ENCODE peak calls at places on chromosomes 7 and 10, in five cellular contexts. Q is H1, A is A549, W is K562, T is HepG2. Z is an unnamed sample.

GRCh38 chr10:58857251-58857650 is 319.2 kb upstream of the PHYHIPL start:
- DNase-seq in Q (no peak), A (no peak), W (no peak), T (no peak), Z (no peak)

GRCh38 chr10:31171402-31172120 is 139.9 kb upstream of the ZNF438 start:
- DNase-seq in Q (no peak), A (no peak), W (peak; percentile 17), T (no peak), Z (peak; percentile 67)

GRCh38 chr10:120818301-120818700 is 32.9 kb upstream of the WDR11 start:
- DNase-seq in Q (no peak), A (no peak), W (no peak), T (no peak), Z (no peak)

GRCh38 chr7:134477954-134478353 is 19.1 kb upstream of the AKR1B1 start:
- DNase-seq in Q (no peak), A (no peak), W (no peak), T (no peak), Z (peak; percentile 22)

GRCh38 chr7:42373285-42373684 is 136.3 kb upstream of the GLI3 start:
- DNase-seq in Q (no peak), A (no peak), W (no peak), T (no peak), Z (no peak)

GRCh38 chr10:112202561-112203241 is 19.1 kb upstream of the GPAM start:
- DNase-seq in Q (no peak), A (peak; percentile 10), W (no peak), T (peak; percentile 41), Z (peak; percentile 70)

GRCh38 chr10:97792058-97792721 is 20.4 kb upstream of the SFRP5 start:
- DNase-seq in Q (peak; percentile 58), A (peak; percentile 79), W (peak; percentile 77), T (peak; percentile 48), Z (peak; percentile 46)

GRCh38 chr7:25546306-25546705 is 318.0 kb upstream of the NPVF start:
- DNase-seq in Q (no peak), A (no peak), W (no peak), T (no peak), Z (no peak)

GRCh38 chr10:81569488-81569887 is 305.5 kb upstream of the NRG3 start:
- DNase-seq in Q (no peak), A (no peak), W (no peak), T (no peak), Z (no peak)

GRCh38 chr7:26930845-26931244 is 66.5 kb upstream of the SKAP2 start:
- DNase-seq in Q (no peak), A (no peak), W (no peak), T (no peak), Z (no peak)

GRCh38 chr10:129467346-129468119 is 492 bp downstream of the MGMT start:
- DNase-seq in Q (no peak), A (no peak), W (no peak), T (peak; percentile 78), Z (peak; percentile 4)

GRCh38 chr7:41747951-41748350 is 45.1 kb upstream of the INHBA start:
- DNase-seq in Q (no peak), A (no peak), W (no peak), T (no peak), Z (no peak)

GRCh38 chr7:152129682-152130081 is 104.2 kb downstream of the GALNT11 start:
- DNase-seq in Q (no peak), A (no peak), W (no peak), T (no peak), Z (no peak)

GRCh38 chr10:58796242-58796641 is 283.6 kb downstream of the BICC1 start:
- DNase-seq in Q (no peak), A (no peak), W (no peak), T (no peak), Z (no peak)

GRCh38 chr7:127928852-127929251 is 102.4 kb downstream of the LRRC4 start:
- DNase-seq in Q (no peak), A (no peak), W (no peak), T (no peak), Z (no peak)

GRCh38 chr10:86372785-86373239 is 6.2 kb upstream of the GRID1 start:
- DNase-seq in Q (no peak), A (no peak), W (no peak), T (no peak), Z (no peak)

GRCh38 chr10:99630439-99630838 is 10.2 kb upstream of the SLC25A28 start:
- DNase-seq in Q (no peak), A (no peak), W (no peak), T (peak; percentile 55), Z (peak; percentile 64)

GRCh38 chr10:5252177-5253037 is 55.8 kb downstream of the AKR1C4 start:
- DNase-seq in Q (no peak), A (peak; percentile 31), W (no peak), T (peak; percentile 18), Z (peak; percentile 22)

GRCh38 chr10:74923556-74923955 is 97.2 kb downstream of the KAT6B start:
- DNase-seq in Q (no peak), A (no peak), W (no peak), T (no peak), Z (no peak)

GRCh38 chr10:102814456-102814871 is 22.7 kb downstream of the CYP17A1 start:
- DNase-seq in Q (no peak), A (no peak), W (peak; percentile 86), T (peak; percentile 76), Z (peak; percentile 40)

GRCh38 chr10:129764901-129765663 is 199.0 kb downstream of the EBF3 start:
- DNase-seq in Q (no peak), A (no peak), W (no peak), T (no peak), Z (no peak)

GRCh38 chr10:131810036-131810804 is 90.6 kb upstream of the PPP2R2D start:
- DNase-seq in Q (no peak), A (no peak), W (no peak), T (no peak), Z (no peak)

DNA sequence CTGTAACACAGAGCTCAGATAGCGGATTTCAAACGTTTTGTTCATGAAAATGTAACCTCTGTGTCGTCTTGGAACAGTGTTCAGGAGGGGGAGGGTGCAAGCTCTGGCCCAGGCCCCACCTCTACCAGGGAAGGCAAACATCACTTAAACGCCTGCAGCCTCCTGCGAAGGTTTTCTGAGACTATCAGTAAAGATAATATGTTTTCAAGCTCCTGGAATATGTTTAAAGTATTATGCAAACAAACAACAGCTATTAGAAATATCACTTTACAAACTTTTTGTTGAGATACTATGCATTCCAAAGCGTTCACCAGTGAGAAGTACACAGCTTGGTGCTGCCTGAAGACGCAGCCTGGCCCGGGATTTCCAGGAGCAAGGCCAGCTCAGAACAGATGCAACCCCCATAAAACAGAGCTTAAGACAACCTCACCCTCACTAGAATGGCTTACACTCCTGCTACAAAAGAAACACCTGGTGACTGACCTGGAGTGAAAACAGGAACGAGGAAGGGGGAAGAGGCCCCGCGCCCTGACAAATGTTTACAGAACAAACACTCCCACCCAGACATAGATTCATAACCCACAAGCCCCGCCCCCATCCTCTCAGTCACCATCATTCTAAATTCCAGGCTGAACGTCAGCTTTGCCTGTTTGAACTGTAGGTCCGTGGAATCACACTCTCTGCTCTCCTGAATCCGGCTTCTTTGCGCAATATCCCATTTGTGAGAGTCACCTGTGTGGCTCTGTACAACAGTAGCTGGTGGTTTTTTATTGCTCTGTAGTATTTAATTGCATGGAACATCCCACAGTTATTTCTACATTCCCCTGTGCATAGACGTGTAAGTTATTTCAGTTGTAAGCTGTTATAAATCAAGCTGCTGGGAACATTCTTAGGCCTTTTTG is 155.0 kb downstream of the PTPRN2 start:
- DNase-seq in Q (no peak), A (peak; percentile 76), W (no peak), T (peak; percentile 95), Z (no peak)
- TF ChIP-seq MAFK in Q (no peak), A (no peak), W (no peak), T (no peak), Z (no peak)

GRCh38 chr10:22823109-22823508 is 104.7 kb upstream of the ARMC3 start:
- DNase-seq in Q (no peak), A (peak; percentile 33), W (no peak), T (peak; percentile 79), Z (peak; percentile 85)
- TF ChIP-seq MAFK in Q (no peak), A (no peak), W (no peak), T (no peak), Z (no peak)

GRCh38 chr7:6437251-6437650 is 10.5 kb downstream of the DAGLB start:
- DNase-seq in Q (no peak), A (no peak), W (no peak), T (peak; percentile 32), Z (no peak)

GRCh38 chr7:6440381-6440780 is 7.4 kb downstream of the DAGLB start:
- DNase-seq in Q (no peak), A (no peak), W (no peak), T (no peak), Z (no peak)

GRCh38 chr7:6435486-6436384 is 12.0 kb downstream of the DAGLB start:
- DNase-seq in Q (peak; percentile 56), A (peak; percentile 95), W (peak; percentile 84), T (peak; percentile 50), Z (peak; percentile 78)

GRCh38 chr7:6436385-6436685 is 11.4 kb downstream of the DAGLB start:
- DNase-seq in Q (no peak), A (no peak), W (no peak), T (no peak), Z (no peak)

DNA sequence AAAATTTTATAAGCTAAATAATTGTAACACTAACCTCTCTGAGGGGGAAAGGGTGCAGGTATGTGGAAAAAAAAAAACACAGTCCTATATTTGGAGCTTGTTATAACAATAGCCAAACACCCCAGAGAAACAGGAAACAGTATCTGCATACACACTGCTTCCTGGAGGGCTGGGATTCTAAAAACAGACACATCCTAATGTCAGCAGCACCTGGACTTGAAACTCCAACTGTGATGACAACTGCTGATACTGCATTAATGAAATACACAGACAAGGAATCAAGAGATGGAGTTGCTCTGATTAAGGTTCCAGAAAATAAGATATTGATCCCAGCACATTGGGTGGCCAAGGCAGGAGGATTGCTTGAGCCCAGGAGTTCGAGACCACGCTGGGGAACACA is 9.3 kb downstream of the DAGLB start:
- DNase-seq in Q (no peak), A (no peak), W (no peak), T (no peak), Z (no peak)
- TF ChIP-seq MAFK in Q (no peak), A (peak; percentile 76), W (no peak), T (peak; percentile 75), Z (peak; percentile 61)

GRCh38 chr7:64951250-64951848 is 39.5 kb downstream of the ZNF117 start:
- DNase-seq in Q (no peak), A (peak; percentile 3), W (peak; percentile 27), T (peak; percentile 52), Z (peak; percentile 54)
- TF ChIP-seq MAFK in Q (no peak), A (no peak), W (no peak), T (no peak), Z (no peak)

GRCh38 chr7:114715907-114716306 is 206.0 kb upstream of the MDFIC start:
- DNase-seq in Q (no peak), A (no peak), W (no peak), T (no peak), Z (peak; percentile 61)
- TF ChIP-seq MAFK in Q (no peak), A (no peak), W (no peak), T (no peak), Z (no peak)

Z was measured in IMR-90.